ENCODE peak calls at places on chromosomes 5 and 9, in seven cellular contexts. P is cardiac muscle cell; D is neuronal stem cell; O is Karpas-422; Q is SK-N-SH; K is CD8-positive, alpha-beta memory T cell; U is upper lobe of right lung. I is an unnamed sample. For H3K4me1 and H3K9me3, the result is how much of the 10 kb centered on the place peaks cover.

GRCh38 chr5:88158056-88158455 is 110.6 kb downstream of the TMEM161B start:
- DNase-seq in D (no peak), K (no peak), P (no peak), O (peak), Q (no peak), U (no peak), I (no peak)

GRCh38 chr5:172505403-172505759 is 51.1 kb upstream of the SH3PXD2B start:
- DNase-seq in D (no peak), P (no peak), U (no peak), O (no peak), Q (no peak), K (no peak), I (peak)

GRCh38 chr5:177527595-177527994 is 10.8 kb upstream of the DDX41 start:
- DNase-seq in U (peak), O (no peak), K (no peak), Q (no peak), D (no peak), P (no peak), I (no peak)

GRCh38 chr9:119370816-119371215 is 1.6 kb upstream of the BRINP1 start:
- DNase-seq in D (peak), O (peak), Q (no peak), K (no peak), U (peak), P (peak), I (no peak)

GRCh38 chr9:115262952-115263351 is 145.0 kb upstream of the TNC start:
- DNase-seq in Q (peak), D (no peak), P (no peak), K (no peak), U (no peak), O (no peak), I (no peak)

GRCh38 chr5:31921852-31922305 is 252.2 kb downstream of the GOLPH3 start:
- DNase-seq in P (no peak), U (no peak), O (no peak), Q (no peak), D (no peak), K (no peak), I (no peak)

GRCh38 chr9:68750179-68750685 is 45.2 kb downstream of the PIP5K1B start:
- DNase-seq in Q (no peak), O (no peak), P (no peak), D (no peak), U (no peak), K (no peak), I (no peak)

GRCh38 chr5:57532513-57533497 is 50.2 kb upstream of the ACTBL2 start:
- DNase-seq in P (no peak), K (no peak), Q (no peak), D (no peak), U (no peak), O (no peak), I (no peak)

GRCh38 chr5:33237471-33237870 is 203.3 kb upstream of the TARS1 start:
- DNase-seq in U (no peak), O (no peak), Q (no peak), D (no peak), P (no peak), K (no peak), I (no peak)

GRCh38 chr9:107648153-107648716 is 158.7 kb upstream of the KLF4 start:
- DNase-seq in P (no peak), O (no peak), U (no peak), D (no peak), Q (no peak), K (no peak), I (no peak)

GRCh38 chr5:106827061-106827460 is 843.7 kb downstream of the EFNA5 start:
- DNase-seq in D (no peak), O (no peak), U (no peak), K (no peak), P (no peak), Q (no peak), I (no peak)

GRCh38 chr5:180093651-180094382 is 22.3 kb upstream of the RNF130 start:
- DNase-seq in K (no peak), Q (no peak), U (no peak), P (no peak), D (no peak), O (peak), I (no peak)

GRCh38 chr9:121557581-121558422 is 58.2 kb upstream of the GGTA1 start:
- DNase-seq in U (peak), D (peak), Q (no peak), K (no peak), P (peak), O (peak), I (no peak)

GRCh38 chr5:33330416-33330815 is 110.3 kb upstream of the TARS1 start:
- DNase-seq in O (no peak), P (no peak), K (no peak), Q (no peak), D (no peak), U (no peak), I (no peak)

GRCh38 chr5:17477553-17478265 is 20.3 kb upstream of the TAF11L2 start:
- DNase-seq in D (no peak), U (no peak), O (no peak), P (peak), Q (peak), K (no peak), I (no peak)

GRCh38 chr5:142324871-142325676 is at the start of gene SPRY4:
- DNase-seq in K (peak), U (peak), Q (peak), O (peak), D (peak), P (peak), I (peak)
- H3K4me1 ChIP-seq in K (under half), U (under half), Q (under half), O (under half), D (under half), P (under half), I (under half)

GRCh38 chr9:135552021-135552697 is 6.2 kb downstream of the OBP2A start:
- DNase-seq in D (no peak), O (no peak), P (no peak), Q (no peak), K (no peak), U (peak), I (no peak)
- H3K27ac ChIP-seq in D (no peak), O (no peak), P (no peak), Q (no peak), K (no peak), U (no peak), I (no peak)

DNA sequence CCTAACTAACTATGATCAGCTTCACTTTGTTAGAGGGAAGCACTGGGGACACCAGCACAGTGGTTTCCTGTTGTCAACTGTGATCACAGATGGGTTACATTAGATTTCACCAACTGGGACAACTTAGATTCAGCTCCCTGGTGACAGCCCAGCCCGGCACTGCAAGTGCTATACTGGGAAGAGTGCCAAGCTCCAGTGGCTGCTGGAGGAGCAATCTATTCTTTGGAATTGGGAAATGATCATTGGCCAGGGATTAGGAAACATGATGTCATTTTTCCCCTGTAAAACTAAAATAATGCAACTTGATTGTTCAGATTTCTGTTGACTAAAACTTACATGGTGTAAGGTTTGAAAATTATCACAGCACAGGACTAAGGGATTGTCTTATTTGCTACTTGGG is 33.2 kb downstream of the PTGR1 start:
- DNase-seq in O (no peak), D (no peak), Q (no peak), U (no peak), P (no peak), K (no peak), I (no peak)
- H3K9me3 ChIP-seq in O (under half), D (under half), Q (under half), U (under half), P (under half), K (under half), I (under half)

DNA sequence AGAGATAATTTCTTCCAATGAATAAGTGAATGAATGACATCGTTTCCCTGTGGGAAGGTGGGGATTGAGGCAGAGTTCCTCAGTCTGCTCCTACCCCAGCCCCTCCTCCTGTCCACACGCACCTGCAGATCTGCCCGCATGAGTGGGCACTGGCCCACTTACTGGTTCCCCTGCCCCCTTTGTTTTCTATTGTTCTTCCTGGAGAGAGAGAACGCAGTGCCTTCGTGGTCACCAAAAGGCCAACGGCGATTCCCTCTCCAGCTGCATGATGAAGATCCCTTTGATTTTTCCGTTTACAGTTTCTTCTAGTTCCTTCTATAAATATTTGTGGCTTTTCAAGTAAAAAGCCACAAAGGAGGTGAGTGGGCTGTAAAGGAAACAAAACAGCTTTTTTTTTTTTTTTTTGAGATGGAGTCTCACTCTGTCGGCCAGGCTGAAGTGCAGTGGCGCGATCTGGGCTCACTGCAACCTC is 5.7 kb upstream of the FPGS start:
- DNase-seq in O (no peak), D (no peak), K (no peak), U (no peak), P (no peak), Q (no peak), I (no peak)
- H3K4me1 ChIP-seq in O (under half), D (under half), K (under half), U (under half), P (under half), Q (under half), I (under half)

GRCh38 chr9:77183581-77183980 is 6.2 kb downstream of the VPS13A start:
- DNase-seq in U (no peak), O (no peak), K (no peak), P (no peak), Q (no peak), D (no peak), I (no peak)

GRCh38 chr9:77177894-77178794 is 810 bp downstream of the VPS13A start:
- DNase-seq in Q (peak), U (peak), O (peak), P (peak), K (peak), D (peak), I (peak)

GRCh38 chr9:77177143-77177893 is at the start of gene VPS13A:
- DNase-seq in K (peak), P (peak), Q (peak), D (peak), U (peak), O (peak), I (peak)

GRCh38 chr9:77176686-77177142 is 620 bp upstream of the VPS13A start:
- DNase-seq in O (no peak), U (no peak), K (no peak), P (no peak), D (no peak), Q (no peak), I (no peak)

DNA sequence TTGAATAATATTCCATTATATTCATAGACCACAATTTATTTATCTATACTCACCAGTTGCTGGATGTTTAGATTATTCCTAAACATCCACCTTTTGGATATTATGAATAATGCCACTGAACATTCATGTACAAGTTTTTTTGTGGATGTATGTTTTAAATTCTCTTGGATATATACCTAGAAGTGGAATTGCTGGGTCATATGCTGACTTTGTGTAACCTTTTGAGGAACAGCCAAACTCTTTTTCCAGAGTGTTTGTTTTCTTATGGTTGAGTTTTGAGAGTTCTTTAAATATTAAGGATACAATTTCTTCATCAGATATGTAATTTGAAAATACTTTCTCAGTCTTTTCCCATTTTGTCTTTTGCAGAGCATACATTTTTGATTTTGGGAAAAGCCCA is 2.7 kb downstream of the VPS13A start:
- DNase-seq in P (no peak), U (no peak), O (no peak), D (no peak), Q (no peak), K (no peak), I (no peak)
- H3K27ac ChIP-seq in P (no peak), U (no peak), O (no peak), D (no peak), Q (no peak), K (no peak), I (no peak)

GRCh38 chr9:113042884-113043657 is 13.5 kb downstream of the ZFP37 start:
- DNase-seq in O (no peak), P (no peak), U (no peak), K (no peak), Q (no peak), D (no peak), I (no peak)
- H3K9me3 ChIP-seq in O (half or more), P (under half), U (half or more), K (half or more), Q (half or more), D (under half), I (under half)

I was measured in naive thymus-derived CD4-positive, alpha-beta T cell.